ENCODE peak calls at places on chromosomes 5 and 9, in five cellular contexts. O is A172; L is hippocampal formation; Y is naive thymus-derived CD8-positive, alpha-beta T cell; H is NCI-H82. C is an unnamed sample.
A peak's percentile ranks its signal among the peaks of the same experiment; 100 is the strongest.

GRCh38 chr5:175336781-175337180 is 107.2 kb downstream of the DRD1 start:
- DNase-seq in L (no peak), H (no peak), O (no peak), Y (no peak), C (no peak)

GRCh38 chr9:124251605-124252366 is 6.0 kb upstream of the NEK6 start:
- DNase-seq in Y (no peak), O (peak; percentile 95), H (no peak), L (no peak), C (no peak)

GRCh38 chr5:13325765-13326164 is 618.7 kb downstream of the DNAH5 start:
- DNase-seq in L (no peak), Y (no peak), O (no peak), H (no peak), C (peak; percentile 40)

GRCh38 chr9:83327323-83327722 is 210.9 kb downstream of the FRMD3 start:
- DNase-seq in L (no peak), Y (no peak), O (no peak), H (peak; percentile 76), C (no peak)

GRCh38 chr5:149561848-149562247 is 10.6 kb upstream of the CSNK1A1 start:
- DNase-seq in L (no peak), O (peak; percentile 98), H (no peak), Y (no peak), C (peak; percentile 98)

GRCh38 chr5:84696651-84697050 is 312.0 kb upstream of the EDIL3 start:
- DNase-seq in H (no peak), O (peak; percentile 62), L (no peak), Y (no peak), C (peak; percentile 76)

GRCh38 chr9:136244776-136245193 is 827 bp downstream of the QSOX2 start:
- DNase-seq in H (no peak), O (no peak), L (no peak), Y (no peak), C (no peak)

GRCh38 chr5:128304121-128304520 is 220.6 kb downstream of the SLC12A2 start:
- DNase-seq in H (peak; percentile 81), Y (no peak), L (no peak), O (peak; percentile 35), C (peak; percentile 88)

GRCh38 chr5:68389618-68390017 is 174.1 kb downstream of the PIK3R1 start:
- DNase-seq in L (no peak), H (no peak), Y (no peak), O (no peak), C (no peak)

GRCh38 chr5:131221888-131222287 is 42.0 kb upstream of the CDC42SE2 start:
- DNase-seq in H (no peak), O (no peak), L (no peak), Y (no peak), C (peak; percentile 79)

GRCh38 chr5:14316471-14316870 is 173.3 kb downstream of the TRIO start:
- DNase-seq in H (no peak), O (no peak), L (no peak), Y (no peak), C (no peak)

GRCh38 chr5:7671420-7671819 is 179.5 kb downstream of the CFAP90 start:
- DNase-seq in H (no peak), O (no peak), L (no peak), Y (no peak), C (no peak)

C was measured in bronchial epithelial cell.